ENCODE peak calls at places on chromosomes 2 and 18, in six cellular contexts. One of them, this sample, is unnamed.
A peak's percentile ranks its signal among the peaks of the same experiment; 100 is the strongest.

GRCh38 chr2:6951046-6951445 is 33.8 kb downstream of the RNF144A start:
- DNase-seq in GM12891: no peak
- DNase-seq in thyroid gland: no peak
- DNase-seq in prostate gland: no peak
- DNase-seq in body of pancreas: no peak
- DNase-seq in testis: no peak
- DNase-seq in this sample: no peak

GRCh38 chr2:62934501-62934900 is 116.1 kb upstream of the OTX1 start:
- DNase-seq in GM12891: no peak
- DNase-seq in thyroid gland: no peak
- DNase-seq in prostate gland: no peak
- DNase-seq in body of pancreas: no peak
- DNase-seq in testis: no peak
- DNase-seq in this sample: no peak

GRCh38 chr2:120239488-120240287 is 13.0 kb upstream of the RALB start:
- DNase-seq in GM12891: no peak
- DNase-seq in thyroid gland: peak; percentile 48
- DNase-seq in prostate gland: no peak
- DNase-seq in body of pancreas: peak; percentile 72
- DNase-seq in testis: no peak
- DNase-seq in this sample: peak; percentile 61

GRCh38 chr18:46700026-46700425 is 43.0 kb upstream of the LOXHD1 start:
- DNase-seq in GM12891: no peak
- DNase-seq in thyroid gland: no peak
- DNase-seq in prostate gland: no peak
- DNase-seq in body of pancreas: no peak
- DNase-seq in testis: no peak
- DNase-seq in this sample: no peak

GRCh38 chr2:20108655-20109396 is 57.4 kb upstream of the LAPTM4A start:
- DNase-seq in GM12891: no peak
- DNase-seq in thyroid gland: no peak
- DNase-seq in prostate gland: no peak
- DNase-seq in body of pancreas: no peak
- DNase-seq in testis: no peak
- DNase-seq in this sample: peak; percentile 40

GRCh38 chr18:24465491-24465890 is 5.1 kb downstream of the HRH4 start:
- DNase-seq in GM12891: no peak
- DNase-seq in thyroid gland: no peak
- DNase-seq in prostate gland: no peak
- DNase-seq in body of pancreas: no peak
- DNase-seq in testis: no peak
- DNase-seq in this sample: no peak

GRCh38 chr2:238850096-238850495 is 2.2 kb downstream of the TWIST2 start:
- DNase-seq in GM12891: no peak
- DNase-seq in thyroid gland: no peak
- DNase-seq in prostate gland: no peak
- DNase-seq in body of pancreas: no peak
- DNase-seq in testis: no peak
- DNase-seq in this sample: no peak

GRCh38 chr2:66318009-66318561 is 116.8 kb upstream of the MEIS1 start:
- DNase-seq in GM12891: no peak
- DNase-seq in thyroid gland: no peak
- DNase-seq in prostate gland: no peak
- DNase-seq in body of pancreas: no peak
- DNase-seq in testis: no peak
- DNase-seq in this sample: no peak

GRCh38 chr2:29628078-29628765 is 293.2 kb downstream of the ALK start:
- DNase-seq in GM12891: no peak
- DNase-seq in thyroid gland: no peak
- DNase-seq in prostate gland: no peak
- DNase-seq in body of pancreas: no peak
- DNase-seq in testis: no peak
- DNase-seq in this sample: no peak

GRCh38 chr18:3851159-3851558 is 401.2 kb downstream of the TGIF1 start:
- DNase-seq in GM12891: no peak
- DNase-seq in thyroid gland: no peak
- DNase-seq in prostate gland: no peak
- DNase-seq in body of pancreas: no peak
- DNase-seq in testis: no peak
- DNase-seq in this sample: no peak

GRCh38 chr2:3527886-3528785 is 8.8 kb upstream of the ADI1 start:
- DNase-seq in GM12891: peak; percentile 39
- DNase-seq in thyroid gland: no peak
- DNase-seq in prostate gland: no peak
- DNase-seq in body of pancreas: no peak
- DNase-seq in testis: peak; percentile 26
- DNase-seq in this sample: no peak

GRCh38 chr2:188333751-188334524 is 42.3 kb downstream of the GULP1 start:
- DNase-seq in GM12891: no peak
- DNase-seq in thyroid gland: no peak
- DNase-seq in prostate gland: no peak
- DNase-seq in body of pancreas: peak; percentile 30
- DNase-seq in testis: no peak
- DNase-seq in this sample: no peak

GRCh38 chr2:241542278-241542605 is 16.3 kb upstream of the BOK start:
- DNase-seq in GM12891: no peak
- DNase-seq in thyroid gland: peak; percentile 92
- DNase-seq in prostate gland: no peak
- DNase-seq in body of pancreas: no peak
- DNase-seq in testis: peak; percentile 36
- DNase-seq in this sample: no peak

GRCh38 chr18:61579581-61579980 is 246.4 kb downstream of the CDH20 start:
- DNase-seq in GM12891: no peak
- DNase-seq in thyroid gland: no peak
- DNase-seq in prostate gland: no peak
- DNase-seq in body of pancreas: no peak
- DNase-seq in testis: no peak
- DNase-seq in this sample: no peak

GRCh38 chr2:218980800-218981389 is 4.1 kb downstream of the FEV start:
- DNase-seq in GM12891: peak; percentile 21
- DNase-seq in thyroid gland: no peak
- DNase-seq in prostate gland: no peak
- DNase-seq in body of pancreas: no peak
- DNase-seq in testis: no peak
- DNase-seq in this sample: no peak

GRCh38 chr2:141482697-141483096 is 648.1 kb downstream of the LRP1B start:
- DNase-seq in GM12891: no peak
- DNase-seq in thyroid gland: no peak
- DNase-seq in prostate gland: no peak
- DNase-seq in body of pancreas: no peak
- DNase-seq in testis: no peak
- DNase-seq in this sample: no peak

GRCh38 chr2:147449323-147450080 is 395.3 kb upstream of the ACVR2A start:
- DNase-seq in GM12891: no peak
- DNase-seq in thyroid gland: no peak
- DNase-seq in prostate gland: no peak
- DNase-seq in body of pancreas: no peak
- DNase-seq in testis: no peak
- DNase-seq in this sample: no peak

GRCh38 chr18:76803814-76804213 is 18.5 kb upstream of the ZNF236 start:
- DNase-seq in GM12891: peak; percentile 45
- DNase-seq in thyroid gland: peak; percentile 53
- DNase-seq in prostate gland: peak; percentile 54
- DNase-seq in body of pancreas: peak; percentile 60
- DNase-seq in testis: peak; percentile 82
- DNase-seq in this sample: no peak

GRCh38 chr2:232348936-232349335 is 29.6 kb upstream of the ALPP start:
- DNase-seq in GM12891: no peak
- DNase-seq in thyroid gland: no peak
- DNase-seq in prostate gland: no peak
- DNase-seq in body of pancreas: no peak
- DNase-seq in testis: no peak
- DNase-seq in this sample: peak; percentile 68

GRCh38 chr18:78936251-78937005 is 43.2 kb upstream of the SALL3 start:
- DNase-seq in GM12891: no peak
- DNase-seq in thyroid gland: no peak
- DNase-seq in prostate gland: no peak
- DNase-seq in body of pancreas: no peak
- DNase-seq in testis: no peak
- DNase-seq in this sample: no peak

GRCh38 chr2:138564586-138565250 is 63.1 kb downstream of the SPOPL start:
- DNase-seq in GM12891: no peak
- DNase-seq in thyroid gland: no peak
- DNase-seq in prostate gland: no peak
- DNase-seq in body of pancreas: no peak
- DNase-seq in testis: no peak
- DNase-seq in this sample: no peak

GRCh38 chr2:138559648-138560047 is 58.1 kb downstream of the SPOPL start:
- DNase-seq in GM12891: no peak
- DNase-seq in thyroid gland: no peak
- DNase-seq in prostate gland: no peak
- DNase-seq in body of pancreas: no peak
- DNase-seq in testis: no peak
- DNase-seq in this sample: no peak

DNA sequence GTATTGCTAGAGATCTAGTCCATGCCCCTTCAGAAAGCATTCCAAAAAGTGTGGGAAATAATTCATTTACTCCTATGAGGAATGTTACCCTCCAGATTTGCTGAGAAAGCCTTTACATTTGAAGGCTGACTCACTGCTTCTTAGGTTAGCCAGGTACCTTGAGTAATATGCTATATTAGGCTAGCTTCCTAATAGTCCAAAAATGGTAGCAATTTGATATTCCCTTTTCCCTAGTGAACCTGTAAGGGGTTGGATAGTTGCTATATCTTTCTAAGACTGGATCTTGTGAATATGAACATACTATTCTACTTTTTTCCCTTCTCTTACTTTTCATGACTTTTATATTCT is 63.7 kb downstream of the SPOPL start:
- DNase-seq in GM12891: no peak
- DNase-seq in thyroid gland: no peak
- DNase-seq in prostate gland: no peak
- DNase-seq in body of pancreas: no peak
- DNase-seq in testis: no peak
- DNase-seq in this sample: no peak
- TF ChIP-seq POLR2A in GM12891: no peak
- TF ChIP-seq POLR2A in thyroid gland: no peak
- TF ChIP-seq POLR2A in prostate gland: no peak
- TF ChIP-seq POLR2A in body of pancreas: no peak
- TF ChIP-seq POLR2A in testis: no peak
- TF ChIP-seq POLR2A in this sample: no peak

GRCh38 chr2:189982777-189983394 is 79.6 kb downstream of the MSTN start:
- DNase-seq in GM12891: no peak
- DNase-seq in thyroid gland: no peak
- DNase-seq in prostate gland: no peak
- DNase-seq in body of pancreas: no peak
- DNase-seq in testis: no peak
- DNase-seq in this sample: no peak

DNA sequence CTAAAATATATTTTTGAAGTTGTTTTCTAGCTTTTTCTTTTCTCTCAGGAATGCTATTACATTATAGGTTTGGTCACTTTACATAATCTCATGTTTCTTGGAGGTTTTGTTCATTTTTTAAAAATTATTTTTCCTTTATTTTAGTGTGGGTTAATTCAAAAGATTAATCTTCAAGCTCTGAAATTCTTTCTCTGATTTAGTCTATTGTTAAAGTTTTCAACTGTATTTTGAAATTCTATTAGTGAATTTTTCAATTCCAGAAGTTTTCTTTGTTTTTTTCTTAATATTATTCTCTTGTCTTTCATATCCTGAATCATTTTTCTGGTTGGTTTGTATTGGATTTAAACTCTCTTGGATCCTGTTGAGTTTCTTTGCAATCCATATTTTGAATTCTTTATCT is 80.4 kb downstream of the MSTN start:
- DNase-seq in GM12891: no peak
- DNase-seq in thyroid gland: no peak
- DNase-seq in prostate gland: no peak
- DNase-seq in body of pancreas: no peak
- DNase-seq in testis: no peak
- DNase-seq in this sample: no peak
- TF ChIP-seq POLR2A in GM12891: no peak
- TF ChIP-seq POLR2A in thyroid gland: no peak
- TF ChIP-seq POLR2A in prostate gland: no peak
- TF ChIP-seq POLR2A in body of pancreas: no peak
- TF ChIP-seq POLR2A in testis: no peak
- TF ChIP-seq POLR2A in this sample: no peak

DNA sequence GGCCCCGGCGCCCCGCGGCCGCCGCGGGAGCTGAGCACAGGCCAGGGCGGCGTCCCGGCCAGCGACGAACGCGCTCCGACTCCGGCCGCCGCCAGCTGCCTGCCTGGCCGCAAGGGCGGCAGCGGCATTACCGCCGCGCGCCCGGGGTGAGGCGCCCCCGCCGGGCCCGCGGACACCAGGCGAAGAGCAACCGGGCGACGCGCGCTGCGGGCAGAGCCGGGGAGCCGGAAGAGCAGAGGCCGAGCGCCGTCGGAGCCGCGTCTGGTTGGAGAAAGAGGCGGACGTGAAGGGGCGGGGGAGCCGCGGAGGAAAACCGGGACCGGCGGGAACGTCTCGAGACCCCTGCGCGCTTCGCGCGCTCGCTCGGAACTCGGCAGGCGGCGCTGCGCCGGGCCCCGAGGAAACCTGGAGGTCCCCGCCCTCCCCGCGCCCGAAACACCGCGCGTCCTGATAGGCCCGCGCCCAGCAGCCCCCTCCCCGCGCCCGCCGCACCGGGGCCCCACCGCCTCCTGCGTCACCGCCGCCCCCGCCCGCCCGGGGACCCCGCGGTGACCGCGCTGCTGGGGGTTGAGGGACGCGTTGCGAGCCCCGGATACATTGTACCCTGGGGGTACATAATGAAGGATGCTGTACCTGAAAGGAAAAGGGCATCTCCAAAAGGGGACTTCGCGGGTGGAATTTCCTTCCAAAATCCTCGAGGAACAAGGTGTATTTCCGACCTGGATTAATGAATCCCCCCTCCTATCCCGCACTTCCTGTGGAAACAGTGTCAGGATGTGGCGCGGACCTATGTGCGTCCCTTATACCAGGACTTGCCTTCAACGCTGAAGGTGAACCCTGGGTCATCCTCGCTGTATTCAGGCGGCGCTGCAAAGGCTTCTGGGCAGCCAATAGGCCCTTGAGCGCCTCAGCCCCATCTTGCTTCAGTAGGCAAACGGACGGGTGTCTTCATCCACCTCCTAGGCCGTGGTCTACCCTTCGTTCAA is 1.0 kb upstream of the B4GALT6 start:
- DNase-seq in GM12891: peak; percentile 66
- DNase-seq in thyroid gland: peak; percentile 68
- DNase-seq in prostate gland: peak; percentile 76
- DNase-seq in body of pancreas: peak; percentile 66
- DNase-seq in testis: peak; percentile 85
- DNase-seq in this sample: peak; percentile 26
- TF ChIP-seq POLR2A in GM12891: peak; percentile 63
- TF ChIP-seq POLR2A in thyroid gland: peak; percentile 35
- TF ChIP-seq POLR2A in prostate gland: peak; percentile 66
- TF ChIP-seq POLR2A in body of pancreas: peak; percentile 60
- TF ChIP-seq POLR2A in testis: no peak
- TF ChIP-seq POLR2A in this sample: no peak

DNA sequence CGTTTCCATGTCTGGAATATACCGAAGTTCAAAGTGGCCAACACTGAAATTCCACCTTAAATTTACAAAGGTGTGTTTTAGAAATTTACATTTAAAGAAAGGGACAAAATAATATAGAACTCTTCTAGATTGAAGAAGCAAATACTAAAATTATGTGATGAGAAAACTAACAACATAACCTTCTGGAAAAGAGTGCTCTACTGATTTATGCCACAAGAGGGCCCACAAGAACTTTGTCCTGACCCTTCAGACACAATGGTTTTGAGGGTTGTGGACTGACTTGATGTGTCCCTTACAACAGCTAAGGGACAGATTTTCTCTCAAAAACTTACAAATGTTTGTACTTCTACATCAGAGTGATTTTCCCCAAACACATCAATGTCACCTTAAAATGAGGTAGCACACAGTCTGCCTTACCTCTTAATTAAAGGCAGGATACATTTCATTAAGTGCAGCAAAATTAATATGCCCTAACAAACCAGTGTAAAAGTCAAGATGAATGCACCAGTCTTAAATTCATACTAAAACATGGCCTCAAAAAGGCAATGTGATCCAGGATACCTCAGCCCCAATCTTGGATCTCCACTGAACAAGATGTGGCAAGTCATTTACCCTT is 36.2 kb downstream of the EIF2AK3 start:
- DNase-seq in GM12891: no peak
- DNase-seq in thyroid gland: peak; percentile 27
- DNase-seq in prostate gland: peak; percentile 40
- DNase-seq in body of pancreas: peak; percentile 54
- DNase-seq in testis: peak; percentile 61
- DNase-seq in this sample: no peak
- TF ChIP-seq POLR2A in GM12891: no peak
- TF ChIP-seq POLR2A in thyroid gland: no peak
- TF ChIP-seq POLR2A in prostate gland: no peak
- TF ChIP-seq POLR2A in body of pancreas: no peak
- TF ChIP-seq POLR2A in testis: no peak
- TF ChIP-seq POLR2A in this sample: no peak

This sample was measured in H54.